ENCODE peak calls at places on chromosomes 4 and X, in nine cellular contexts. J is ovary, R is bronchial epithelial cell, K is foreskin fibroblast, I is HFF-Myc, C is left lung, V is kidney, B is transverse colon, L is A549. P is an unnamed sample.

GRCh38 chr4:168273838-168274237 is 44.7 kb downstream of the DDX60 start:
- DNase-seq in J (no peak), R (peak), K (no peak), I (no peak), C (no peak), V (no peak), B (no peak), L (no peak), P (no peak)

GRCh38 chr4:158313566-158313965 is 103.3 kb downstream of the TMEM144 start:
- DNase-seq in J (no peak), R (no peak), K (peak), I (no peak), C (no peak), V (no peak), B (no peak), L (no peak), P (no peak)

GRCh38 chr4:153705743-153706468 is 21.8 kb downstream of the TLR2 start:
- DNase-seq in J (no peak), R (no peak), K (no peak), I (no peak), C (no peak), V (no peak), B (no peak), L (no peak), P (no peak)

GRCh38 chrX:103656623-103657022 is 27.8 kb downstream of the TCEAL1 start:
- DNase-seq in J (no peak), R (peak), K (peak), I (no peak), C (no peak), V (no peak), B (no peak), L (peak), P (no peak)

GRCh38 chr4:15333692-15334633 is 93.9 kb upstream of the C1QTNF7 start:
- DNase-seq in J (no peak), R (no peak), K (peak), I (peak), C (no peak), V (no peak), B (no peak), L (no peak), P (no peak)

GRCh38 chrX:100829730-100830129 is 9.5 kb downstream of the CSTF2 start:
- DNase-seq in J (no peak), R (peak), K (peak), I (no peak), C (no peak), V (no peak), B (no peak), L (no peak), P (no peak)

GRCh38 chr4:11904117-11904535 is 475.4 kb upstream of the HS3ST1 start:
- DNase-seq in J (peak), R (no peak), K (peak), I (no peak), C (no peak), V (peak), B (peak), L (no peak), P (no peak)

GRCh38 chrX:140765043-140765784 is 55.7 kb downstream of the LINC00632 start:
- DNase-seq in J (no peak), R (no peak), K (peak), I (no peak), C (no peak), V (no peak), B (no peak), L (no peak), P (no peak)

GRCh38 chr4:90950385-90950841 is 823.2 kb downstream of the CCSER1 start:
- DNase-seq in J (no peak), R (peak), K (no peak), I (no peak), C (no peak), V (no peak), B (no peak), L (no peak), P (no peak)

GRCh38 chr4:41214158-41215146 is at the start of gene APBB2:
- DNase-seq in J (peak), R (peak), K (peak), I (peak), C (peak), V (peak), B (peak), L (peak), P (no peak)

GRCh38 chr4:133156556-133156955 is 7.5 kb downstream of the PCDH10 start:
- DNase-seq in J (no peak), R (no peak), K (no peak), I (no peak), C (no peak), V (no peak), B (no peak), L (no peak), P (no peak)

GRCh38 chr4:140756292-140757219 is at the start of gene TBC1D9:
- DNase-seq in J (peak), R (peak), K (peak), I (peak), C (peak), V (peak), B (peak), L (peak), P (peak)

GRCh38 chrX:10387011-10387410 is 230.2 kb downstream of the CLCN4 start:
- DNase-seq in J (no peak), R (peak), K (peak), I (no peak), C (no peak), V (no peak), B (no peak), L (peak), P (peak)

GRCh38 chrX:141469469-141469868 is 115.1 kb downstream of the SPANXA1 start:
- DNase-seq in J (no peak), R (peak), K (peak), I (no peak), C (no peak), V (no peak), B (no peak), L (peak), P (peak)

GRCh38 chrX:115324194-115324593 is 34.7 kb downstream of the LUZP4 start:
- DNase-seq in J (no peak), R (peak), K (peak), I (no peak), C (peak), V (peak), B (no peak), L (no peak), P (no peak)

GRCh38 chrX:84108589-84108988 is 79.4 kb downstream of the RPS6KA6 start:
- DNase-seq in J (no peak), R (no peak), K (no peak), I (no peak), C (no peak), V (no peak), B (peak), L (no peak), P (no peak)

GRCh38 chr4:40334591-40335507 is at the start of gene CHRNA9:
- DNase-seq in J (no peak), R (no peak), K (no peak), I (no peak), C (no peak), V (no peak), B (no peak), L (no peak), P (no peak)

GRCh38 chrX:13101439-13102139 is 57.2 kb upstream of the FAM9C start:
- DNase-seq in J (peak), R (peak), K (peak), I (peak), C (peak), V (peak), B (peak), L (peak), P (peak)

GRCh38 chr4:110518889-110519490 is 43.0 kb downstream of the ENPEP start:
- DNase-seq in J (no peak), R (peak), K (peak), I (no peak), C (no peak), V (no peak), B (peak), L (no peak), P (no peak)

GRCh38 chr4:121932212-121932974 is 19.5 kb downstream of the TRPC3 start:
- DNase-seq in J (no peak), R (no peak), K (no peak), I (no peak), C (no peak), V (peak), B (no peak), L (no peak), P (no peak)

GRCh38 chr4:6251365-6251764 is 18.3 kb upstream of the WFS1 start:
- DNase-seq in J (no peak), R (no peak), K (no peak), I (no peak), C (no peak), V (peak), B (no peak), L (no peak), P (no peak)

GRCh38 chrX:41010188-41010846 is 74.9 kb upstream of the USP9X start:
- DNase-seq in J (peak), R (peak), K (peak), I (peak), C (peak), V (peak), B (peak), L (peak), P (peak)
- H3K4me3 ChIP-seq in J (peak), R (peak), K (peak), I (peak), C (no peak), V (peak), B (peak), L (peak), P (peak)

DNA sequence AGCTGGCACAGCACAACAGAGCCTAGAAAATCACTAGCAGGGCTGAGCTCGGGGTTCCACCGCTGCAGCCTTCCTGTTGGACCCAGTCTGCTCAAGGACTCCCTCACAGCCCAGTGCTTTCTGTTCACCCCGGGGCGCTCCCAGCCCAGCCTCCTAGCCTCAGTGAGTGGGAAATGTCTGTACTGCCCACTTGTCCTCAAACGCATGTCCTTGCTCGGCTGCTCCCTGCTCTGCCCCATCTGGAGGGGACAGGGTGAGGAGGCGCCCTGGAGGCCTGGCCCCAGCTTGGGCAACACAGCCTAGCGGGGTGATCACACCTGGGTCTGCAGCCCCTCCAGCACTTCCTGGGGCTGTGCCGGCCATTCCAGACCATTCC is 11.9 kb upstream of the CCNQ start:
- DNase-seq in J (no peak), R (no peak), K (no peak), I (no peak), C (no peak), V (peak), B (no peak), L (no peak), P (no peak)
- H3K4me3 ChIP-seq in J (no peak), R (no peak), K (peak), I (no peak), C (no peak), V (peak), B (no peak), L (no peak), P (no peak)

GRCh38 chr4:10461850-10462400 is 4.7 kb upstream of the ZNF518B start:
- DNase-seq in J (no peak), R (no peak), K (no peak), I (no peak), C (no peak), V (no peak), B (no peak), L (no peak), P (no peak)

GRCh38 chr4:10458190-10458589 is 964 bp upstream of the ZNF518B start:
- DNase-seq in J (no peak), R (no peak), K (no peak), I (no peak), C (no peak), V (peak), B (no peak), L (no peak), P (no peak)

GRCh38 chr4:10461091-10461849 is 4.0 kb upstream of the ZNF518B start:
- DNase-seq in J (peak), R (peak), K (peak), I (peak), C (peak), V (peak), B (peak), L (peak), P (no peak)

GRCh38 chr4:10459305-10459704 is 2.1 kb upstream of the ZNF518B start:
- DNase-seq in J (no peak), R (no peak), K (no peak), I (no peak), C (no peak), V (no peak), B (no peak), L (no peak), P (no peak)

DNA sequence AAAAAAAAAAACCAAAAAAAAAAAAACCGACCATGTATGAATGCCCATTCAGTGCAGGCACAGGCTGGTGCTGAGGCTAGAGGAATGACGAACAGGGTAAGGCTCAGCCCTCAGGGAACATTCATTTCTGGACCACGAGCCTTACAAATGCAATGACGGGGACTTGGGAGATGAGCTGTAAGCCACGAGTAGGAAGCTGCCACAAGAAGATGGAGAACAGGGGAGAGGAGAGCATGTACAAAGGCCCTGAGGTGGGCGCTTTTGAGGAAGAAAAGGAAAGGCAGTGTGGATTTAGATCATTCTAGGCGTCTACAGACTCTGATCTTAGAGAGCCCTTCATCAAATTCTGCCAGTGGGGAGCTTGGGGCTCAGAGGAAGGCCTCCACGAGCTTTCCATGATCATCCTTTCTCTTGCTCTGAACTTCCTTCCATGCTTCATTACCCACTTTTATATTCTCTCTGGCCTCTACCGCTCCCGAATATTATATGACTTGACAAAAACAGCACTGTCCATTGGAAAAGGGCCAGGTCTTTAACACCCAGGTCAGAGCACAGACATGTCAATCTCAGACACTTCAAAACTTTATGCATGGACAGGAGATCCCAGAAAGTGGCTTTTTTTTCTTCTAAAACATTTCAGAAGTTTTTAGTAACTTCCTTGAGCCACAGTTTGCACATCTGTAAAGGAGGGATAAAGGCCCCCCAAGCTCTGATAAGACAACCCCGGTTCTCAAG is 3.3 kb upstream of the ZNF518B start:
- DNase-seq in J (no peak), R (no peak), K (no peak), I (no peak), C (no peak), V (no peak), B (no peak), L (no peak), P (no peak)
- H3K4me3 ChIP-seq in J (no peak), R (no peak), K (no peak), I (no peak), C (no peak), V (no peak), B (no peak), L (no peak), P (no peak)

GRCh38 chrX:109873576-109873975 is 129.3 kb upstream of the TMEM164 start:
- DNase-seq in J (no peak), R (no peak), K (no peak), I (no peak), C (no peak), V (no peak), B (no peak), L (no peak), P (no peak)

GRCh38 chrX:109872021-109872730 is 130.7 kb upstream of the TMEM164 start:
- DNase-seq in J (no peak), R (no peak), K (peak), I (no peak), C (no peak), V (no peak), B (no peak), L (no peak), P (no peak)

GRCh38 chrX:109873983-109874382 is 128.9 kb upstream of the TMEM164 start:
- DNase-seq in J (no peak), R (peak), K (no peak), I (no peak), C (no peak), V (no peak), B (no peak), L (no peak), P (no peak)

GRCh38 chrX:109874548-109874947 is 128.4 kb upstream of the TMEM164 start:
- DNase-seq in J (no peak), R (peak), K (no peak), I (no peak), C (no peak), V (no peak), B (no peak), L (no peak), P (no peak)

DNA sequence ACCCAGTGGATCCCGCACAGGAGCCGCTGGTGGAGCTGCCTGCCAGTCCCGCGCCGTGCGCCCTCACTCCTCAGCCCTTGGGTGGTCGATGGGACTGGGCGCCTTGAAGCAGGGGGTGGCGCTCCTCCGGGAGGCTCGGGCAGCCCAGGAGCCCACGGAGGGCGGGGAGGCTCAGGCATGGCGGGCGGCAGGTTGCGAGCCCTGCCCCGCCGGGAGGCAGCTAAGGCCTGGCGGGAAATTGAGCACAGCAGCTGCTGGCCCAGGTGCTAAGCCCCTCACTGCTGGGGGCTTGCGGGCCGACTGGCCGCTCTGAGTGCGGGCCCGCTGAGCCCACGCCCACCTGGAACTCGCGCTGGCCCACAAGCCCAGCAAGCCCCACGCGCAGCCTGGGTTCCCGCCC is 127.1 kb upstream of the TMEM164 start:
- DNase-seq in J (no peak), R (no peak), K (no peak), I (no peak), C (no peak), V (no peak), B (no peak), L (no peak), P (no peak)
- H3K4me3 ChIP-seq in J (no peak), R (no peak), K (no peak), I (no peak), C (no peak), V (no peak), B (no peak), L (no peak), P (no peak)

GRCh38 chrX:47563801-47564315 is 2.9 kb downstream of the ARAF start:
- DNase-seq in J (no peak), R (peak), K (no peak), I (no peak), C (no peak), V (no peak), B (no peak), L (no peak), P (no peak)
- H3K4me3 ChIP-seq in J (no peak), R (no peak), K (no peak), I (no peak), C (no peak), V (no peak), B (no peak), L (no peak), P (no peak)

GRCh38 chr4:176792348-176793059 is at the start of gene VEGFC:
- DNase-seq in J (peak), R (peak), K (peak), I (no peak), C (peak), V (peak), B (peak), L (no peak), P (no peak)

GRCh38 chr4:176788971-176789370 is 3.8 kb downstream of the VEGFC start:
- DNase-seq in J (no peak), R (no peak), K (no peak), I (no peak), C (no peak), V (no peak), B (no peak), L (no peak), P (no peak)

GRCh38 chr4:176789955-176790354 is 2.8 kb downstream of the VEGFC start:
- DNase-seq in J (no peak), R (peak), K (peak), I (peak), C (no peak), V (no peak), B (no peak), L (no peak), P (no peak)

GRCh38 chr4:176791591-176792347 is 953 bp downstream of the VEGFC start:
- DNase-seq in J (peak), R (peak), K (peak), I (no peak), C (no peak), V (peak), B (peak), L (no peak), P (no peak)

GRCh38 chr4:176790398-176790797 is 2.3 kb downstream of the VEGFC start:
- DNase-seq in J (no peak), R (peak), K (no peak), I (no peak), C (no peak), V (no peak), B (no peak), L (no peak), P (no peak)
- H3K4me3 ChIP-seq in J (no peak), R (no peak), K (peak), I (peak), C (no peak), V (peak), B (no peak), L (peak), P (peak)